ENCODE peak calls at places on chromosomes 11 and 22, in six cellular contexts. One of them, this sample, is unnamed.
A peak's percentile ranks its signal among the peaks of the same experiment; 100 is the strongest.

GRCh38 chr11:726278-726915 is 20.4 kb downstream of the EPS8L2 start:
- DNase-seq in activated gamma-delta T cell: no peak
- DNase-seq in effector CD4-positive, alpha-beta T cell: peak; percentile 37
- DNase-seq in heart right ventricle: no peak
- DNase-seq in iPS DF 6.9: no peak
- DNase-seq in A549: no peak
- DNase-seq in this sample: no peak

GRCh38 chr11:9573775-9574555 is 495 bp downstream of the WEE1 start:
- DNase-seq in iPS DF 6.9: no peak
- DNase-seq in effector CD4-positive, alpha-beta T cell: no peak
- DNase-seq in activated gamma-delta T cell: peak; percentile 32
- DNase-seq in heart right ventricle: peak; percentile 23
- DNase-seq in A549: peak; percentile 32
- DNase-seq in this sample: peak; percentile 31

GRCh38 chr22:29744902-29745301 is 21.9 kb downstream of the ZMAT5 start:
- DNase-seq in effector CD4-positive, alpha-beta T cell: no peak
- DNase-seq in heart right ventricle: no peak
- DNase-seq in activated gamma-delta T cell: no peak
- DNase-seq in A549: no peak
- DNase-seq in iPS DF 6.9: no peak
- DNase-seq in this sample: no peak

GRCh38 chr11:11411401-11411985 is 58.4 kb upstream of the CSNK2A3 start:
- DNase-seq in effector CD4-positive, alpha-beta T cell: no peak
- DNase-seq in activated gamma-delta T cell: no peak
- DNase-seq in heart right ventricle: no peak
- DNase-seq in iPS DF 6.9: no peak
- DNase-seq in A549: no peak
- DNase-seq in this sample: no peak

GRCh38 chr11:30488304-30488998 is 97.7 kb downstream of the MPPED2 start:
- DNase-seq in effector CD4-positive, alpha-beta T cell: no peak
- DNase-seq in heart right ventricle: no peak
- DNase-seq in A549: no peak
- DNase-seq in activated gamma-delta T cell: no peak
- DNase-seq in iPS DF 6.9: no peak
- DNase-seq in this sample: no peak

GRCh38 chr11:125410091-125410490 is 86.0 kb downstream of the FEZ1 start:
- DNase-seq in iPS DF 6.9: no peak
- DNase-seq in effector CD4-positive, alpha-beta T cell: no peak
- DNase-seq in activated gamma-delta T cell: no peak
- DNase-seq in A549: no peak
- DNase-seq in heart right ventricle: no peak
- DNase-seq in this sample: peak; percentile 6

GRCh38 chr22:30557243-30557642 is 10.7 kb upstream of the SEC14L6 start:
- DNase-seq in effector CD4-positive, alpha-beta T cell: no peak
- DNase-seq in A549: no peak
- DNase-seq in activated gamma-delta T cell: no peak
- DNase-seq in iPS DF 6.9: no peak
- DNase-seq in heart right ventricle: no peak
- DNase-seq in this sample: no peak

GRCh38 chr11:1748467-1749019 is 1.9 kb downstream of the IFITM10 start:
- DNase-seq in effector CD4-positive, alpha-beta T cell: no peak
- DNase-seq in heart right ventricle: no peak
- DNase-seq in iPS DF 6.9: no peak
- DNase-seq in activated gamma-delta T cell: no peak
- DNase-seq in A549: no peak
- DNase-seq in this sample: no peak

GRCh38 chr11:94671553-94672366 is 96.4 kb upstream of the AMOTL1 start:
- DNase-seq in effector CD4-positive, alpha-beta T cell: no peak
- DNase-seq in A549: no peak
- DNase-seq in heart right ventricle: no peak
- DNase-seq in activated gamma-delta T cell: no peak
- DNase-seq in iPS DF 6.9: no peak
- DNase-seq in this sample: peak; percentile 8

GRCh38 chr11:62953811-62954210 is 31.0 kb downstream of the SLC22A6 start:
- DNase-seq in activated gamma-delta T cell: no peak
- DNase-seq in iPS DF 6.9: no peak
- DNase-seq in A549: no peak
- DNase-seq in heart right ventricle: no peak
- DNase-seq in effector CD4-positive, alpha-beta T cell: no peak
- DNase-seq in this sample: peak; percentile 60

GRCh38 chr22:44024288-44024908 is at the start of gene PARVB:
- DNase-seq in iPS DF 6.9: no peak
- DNase-seq in heart right ventricle: no peak
- DNase-seq in activated gamma-delta T cell: no peak
- DNase-seq in A549: no peak
- DNase-seq in effector CD4-positive, alpha-beta T cell: no peak
- DNase-seq in this sample: peak; percentile 49

GRCh38 chr22:23394525-23395326 is 185.4 kb downstream of the IGLL1 start:
- DNase-seq in A549: no peak
- DNase-seq in heart right ventricle: no peak
- DNase-seq in iPS DF 6.9: no peak
- DNase-seq in activated gamma-delta T cell: no peak
- DNase-seq in effector CD4-positive, alpha-beta T cell: no peak
- DNase-seq in this sample: no peak

GRCh38 chr22:34454598-34454997 is 534.3 kb upstream of the LARGE1 start:
- DNase-seq in effector CD4-positive, alpha-beta T cell: no peak
- DNase-seq in activated gamma-delta T cell: no peak
- DNase-seq in A549: no peak
- DNase-seq in iPS DF 6.9: no peak
- DNase-seq in heart right ventricle: no peak
- DNase-seq in this sample: no peak

GRCh38 chr11:115965754-115966504 is 461.7 kb upstream of the CADM1 start:
- DNase-seq in effector CD4-positive, alpha-beta T cell: no peak
- DNase-seq in heart right ventricle: no peak
- DNase-seq in A549: no peak
- DNase-seq in activated gamma-delta T cell: no peak
- DNase-seq in iPS DF 6.9: no peak
- DNase-seq in this sample: no peak

GRCh38 chr11:58926695-58927094 is 12.6 kb upstream of the GLYATL1 start:
- DNase-seq in iPS DF 6.9: no peak
- DNase-seq in activated gamma-delta T cell: no peak
- DNase-seq in effector CD4-positive, alpha-beta T cell: no peak
- DNase-seq in heart right ventricle: no peak
- DNase-seq in A549: no peak
- DNase-seq in this sample: peak; percentile 48

GRCh38 chr11:102287963-102288744 is 29.1 kb upstream of the BIRC3 start:
- DNase-seq in effector CD4-positive, alpha-beta T cell: peak; percentile 18
- DNase-seq in A549: peak; percentile 66
- DNase-seq in activated gamma-delta T cell: no peak
- DNase-seq in heart right ventricle: peak; percentile 55
- DNase-seq in iPS DF 6.9: peak; percentile 73
- DNase-seq in this sample: peak; percentile 87

GRCh38 chr22:23414727-23415489 is 165.2 kb downstream of the IGLL1 start:
- DNase-seq in A549: no peak
- DNase-seq in effector CD4-positive, alpha-beta T cell: no peak
- DNase-seq in iPS DF 6.9: no peak
- DNase-seq in heart right ventricle: no peak
- DNase-seq in activated gamma-delta T cell: no peak
- DNase-seq in this sample: no peak

GRCh38 chr11:100581318-100581717 is 105.8 kb upstream of the ARHGAP42 start:
- DNase-seq in effector CD4-positive, alpha-beta T cell: no peak
- DNase-seq in iPS DF 6.9: no peak
- DNase-seq in heart right ventricle: no peak
- DNase-seq in A549: no peak
- DNase-seq in activated gamma-delta T cell: no peak
- DNase-seq in this sample: peak; percentile 7

GRCh38 chr11:106998126-106998525 is 20.1 kb downstream of the GUCY1A2 start:
- DNase-seq in heart right ventricle: no peak
- DNase-seq in activated gamma-delta T cell: no peak
- DNase-seq in effector CD4-positive, alpha-beta T cell: no peak
- DNase-seq in A549: no peak
- DNase-seq in iPS DF 6.9: no peak
- DNase-seq in this sample: peak; percentile 19

GRCh38 chr22:46068908-46069481 is 81.3 kb upstream of the PPARA start:
- DNase-seq in A549: no peak
- DNase-seq in iPS DF 6.9: no peak
- DNase-seq in activated gamma-delta T cell: no peak
- DNase-seq in heart right ventricle: no peak
- DNase-seq in effector CD4-positive, alpha-beta T cell: no peak
- DNase-seq in this sample: peak; percentile 80

GRCh38 chr11:77418981-77419592 is 54.8 kb downstream of the PAK1 start:
- DNase-seq in A549: no peak
- DNase-seq in activated gamma-delta T cell: no peak
- DNase-seq in heart right ventricle: no peak
- DNase-seq in iPS DF 6.9: no peak
- DNase-seq in effector CD4-positive, alpha-beta T cell: no peak
- DNase-seq in this sample: no peak

This sample was measured in ELR.